ENCODE peak calls at places on chromosomes 13 and 19, in nine cellular contexts. One of them, this sample, is unnamed.

GRCh38 chr13:100707818-100708740 is 33.5 kb upstream of the TMTC4 start:
- DNase-seq in GM12878: no peak
- DNase-seq in stomach: no peak
- DNase-seq in transverse colon: no peak
- DNase-seq in A549: no peak
- DNase-seq in esophagus muscularis mucosa: no peak
- DNase-seq in ovary: no peak
- DNase-seq in sigmoid colon: no peak
- DNase-seq in HepG2: no peak
- DNase-seq in this sample: no peak

GRCh38 chr19:51375504-51376221 is 3.2 kb upstream of the NKG7 start:
- DNase-seq in GM12878: peak
- DNase-seq in stomach: no peak
- DNase-seq in transverse colon: no peak
- DNase-seq in A549: no peak
- DNase-seq in esophagus muscularis mucosa: no peak
- DNase-seq in ovary: no peak
- DNase-seq in sigmoid colon: no peak
- DNase-seq in HepG2: no peak
- DNase-seq in this sample: no peak

GRCh38 chr13:75685239-75685697 is 49.1 kb downstream of the LMO7 start:
- DNase-seq in GM12878: no peak
- DNase-seq in stomach: no peak
- DNase-seq in transverse colon: no peak
- DNase-seq in A549: peak
- DNase-seq in esophagus muscularis mucosa: no peak
- DNase-seq in ovary: no peak
- DNase-seq in sigmoid colon: no peak
- DNase-seq in HepG2: peak
- DNase-seq in this sample: no peak

GRCh38 chr13:46615888-46616531 is 63.0 kb downstream of the LRCH1 start:
- DNase-seq in GM12878: no peak
- DNase-seq in stomach: no peak
- DNase-seq in transverse colon: no peak
- DNase-seq in A549: no peak
- DNase-seq in esophagus muscularis mucosa: no peak
- DNase-seq in ovary: no peak
- DNase-seq in sigmoid colon: no peak
- DNase-seq in HepG2: no peak
- DNase-seq in this sample: no peak

GRCh38 chr13:98918771-98919170 is 59.1 kb downstream of the DOCK9 start:
- DNase-seq in GM12878: no peak
- DNase-seq in stomach: no peak
- DNase-seq in transverse colon: no peak
- DNase-seq in A549: no peak
- DNase-seq in esophagus muscularis mucosa: no peak
- DNase-seq in ovary: no peak
- DNase-seq in sigmoid colon: no peak
- DNase-seq in HepG2: no peak
- DNase-seq in this sample: no peak

GRCh38 chr19:35975608-35976214 is 19.3 kb upstream of the SDHAF1 start:
- DNase-seq in GM12878: no peak
- DNase-seq in stomach: no peak
- DNase-seq in transverse colon: no peak
- DNase-seq in A549: no peak
- DNase-seq in esophagus muscularis mucosa: no peak
- DNase-seq in ovary: no peak
- DNase-seq in sigmoid colon: no peak
- DNase-seq in HepG2: no peak
- DNase-seq in this sample: no peak

GRCh38 chr19:34504273-34504808 is 22.8 kb downstream of the WTIP start:
- DNase-seq in GM12878: no peak
- DNase-seq in stomach: no peak
- DNase-seq in transverse colon: no peak
- DNase-seq in A549: no peak
- DNase-seq in esophagus muscularis mucosa: peak
- DNase-seq in ovary: no peak
- DNase-seq in sigmoid colon: no peak
- DNase-seq in HepG2: no peak
- DNase-seq in this sample: no peak

GRCh38 chr19:16779539-16780163 is 49.5 kb upstream of the SIN3B start:
- DNase-seq in GM12878: no peak
- DNase-seq in stomach: no peak
- DNase-seq in transverse colon: no peak
- DNase-seq in A549: no peak
- DNase-seq in esophagus muscularis mucosa: no peak
- DNase-seq in ovary: no peak
- DNase-seq in sigmoid colon: no peak
- DNase-seq in HepG2: no peak
- DNase-seq in this sample: no peak

GRCh38 chr13:113846639-113847318 is 17.1 kb downstream of the GAS6 start:
- DNase-seq in GM12878: no peak
- DNase-seq in stomach: no peak
- DNase-seq in transverse colon: no peak
- DNase-seq in A549: no peak
- DNase-seq in esophagus muscularis mucosa: no peak
- DNase-seq in ovary: peak
- DNase-seq in sigmoid colon: no peak
- DNase-seq in HepG2: no peak
- DNase-seq in this sample: no peak

GRCh38 chr13:113849546-113849945 is 14.3 kb downstream of the GAS6 start:
- DNase-seq in GM12878: no peak
- DNase-seq in stomach: no peak
- DNase-seq in transverse colon: no peak
- DNase-seq in A549: no peak
- DNase-seq in esophagus muscularis mucosa: no peak
- DNase-seq in ovary: no peak
- DNase-seq in sigmoid colon: no peak
- DNase-seq in HepG2: no peak
- DNase-seq in this sample: no peak

GRCh38 chr13:113849981-113850721 is 13.7 kb downstream of the GAS6 start:
- DNase-seq in GM12878: no peak
- DNase-seq in stomach: no peak
- DNase-seq in transverse colon: no peak
- DNase-seq in A549: no peak
- DNase-seq in esophagus muscularis mucosa: no peak
- DNase-seq in ovary: no peak
- DNase-seq in sigmoid colon: no peak
- DNase-seq in HepG2: no peak
- DNase-seq in this sample: no peak

GRCh38 chr13:113848020-113848419 is 15.9 kb downstream of the GAS6 start:
- DNase-seq in GM12878: no peak
- DNase-seq in stomach: no peak
- DNase-seq in transverse colon: no peak
- DNase-seq in A549: no peak
- DNase-seq in esophagus muscularis mucosa: no peak
- DNase-seq in ovary: no peak
- DNase-seq in sigmoid colon: no peak
- DNase-seq in HepG2: no peak
- DNase-seq in this sample: no peak

GRCh38 chr13:113848431-113849260 is 15.2 kb downstream of the GAS6 start:
- DNase-seq in GM12878: no peak
- DNase-seq in stomach: peak
- DNase-seq in transverse colon: peak
- DNase-seq in A549: no peak
- DNase-seq in esophagus muscularis mucosa: no peak
- DNase-seq in ovary: peak
- DNase-seq in sigmoid colon: no peak
- DNase-seq in HepG2: no peak
- DNase-seq in this sample: no peak
- H3K27ac ChIP-seq in GM12878: no peak
- H3K27ac ChIP-seq in stomach: no peak
- H3K27ac ChIP-seq in transverse colon: peak
- H3K27ac ChIP-seq in A549: peak
- H3K27ac ChIP-seq in esophagus muscularis mucosa: peak
- H3K27ac ChIP-seq in ovary: no peak
- H3K27ac ChIP-seq in sigmoid colon: no peak
- H3K27ac ChIP-seq in HepG2: no peak
- H3K27ac ChIP-seq in this sample: no peak

GRCh38 chr13:30486230-30487074 is 20.7 kb upstream of the HMGB1 start:
- DNase-seq in GM12878: no peak
- DNase-seq in stomach: peak
- DNase-seq in transverse colon: peak
- DNase-seq in A549: no peak
- DNase-seq in esophagus muscularis mucosa: no peak
- DNase-seq in ovary: no peak
- DNase-seq in sigmoid colon: no peak
- DNase-seq in HepG2: no peak
- DNase-seq in this sample: no peak
- H3K4me3 ChIP-seq in GM12878: no peak
- H3K4me3 ChIP-seq in stomach: no peak
- H3K4me3 ChIP-seq in transverse colon: no peak
- H3K4me3 ChIP-seq in A549: no peak
- H3K4me3 ChIP-seq in esophagus muscularis mucosa: no peak
- H3K4me3 ChIP-seq in ovary: no peak
- H3K4me3 ChIP-seq in sigmoid colon: no peak
- H3K4me3 ChIP-seq in HepG2: no peak
- H3K4me3 ChIP-seq in this sample: no peak

GRCh38 chr19:3680939-3681338 is 19.3 kb downstream of the PIP5K1C start:
- DNase-seq in GM12878: no peak
- DNase-seq in stomach: no peak
- DNase-seq in transverse colon: no peak
- DNase-seq in A549: no peak
- DNase-seq in esophagus muscularis mucosa: no peak
- DNase-seq in ovary: no peak
- DNase-seq in sigmoid colon: no peak
- DNase-seq in HepG2: no peak
- DNase-seq in this sample: no peak

GRCh38 chr19:3683866-3684816 is 16.1 kb downstream of the PIP5K1C start:
- DNase-seq in GM12878: no peak
- DNase-seq in stomach: no peak
- DNase-seq in transverse colon: no peak
- DNase-seq in A549: no peak
- DNase-seq in esophagus muscularis mucosa: no peak
- DNase-seq in ovary: no peak
- DNase-seq in sigmoid colon: no peak
- DNase-seq in HepG2: no peak
- DNase-seq in this sample: no peak

GRCh38 chr19:3683405-3683865 is 16.8 kb downstream of the PIP5K1C start:
- DNase-seq in GM12878: no peak
- DNase-seq in stomach: no peak
- DNase-seq in transverse colon: no peak
- DNase-seq in A549: no peak
- DNase-seq in esophagus muscularis mucosa: no peak
- DNase-seq in ovary: peak
- DNase-seq in sigmoid colon: no peak
- DNase-seq in HepG2: no peak
- DNase-seq in this sample: no peak

GRCh38 chr19:3682286-3682685 is 18.0 kb downstream of the PIP5K1C start:
- DNase-seq in GM12878: no peak
- DNase-seq in stomach: no peak
- DNase-seq in transverse colon: no peak
- DNase-seq in A549: no peak
- DNase-seq in esophagus muscularis mucosa: no peak
- DNase-seq in ovary: no peak
- DNase-seq in sigmoid colon: no peak
- DNase-seq in HepG2: no peak
- DNase-seq in this sample: no peak

GRCh38 chr19:3682741-3683404 is 17.4 kb downstream of the PIP5K1C start:
- DNase-seq in GM12878: no peak
- DNase-seq in stomach: no peak
- DNase-seq in transverse colon: no peak
- DNase-seq in A549: no peak
- DNase-seq in esophagus muscularis mucosa: no peak
- DNase-seq in ovary: peak
- DNase-seq in sigmoid colon: no peak
- DNase-seq in HepG2: no peak
- DNase-seq in this sample: no peak
- TF ChIP-seq EP300 in GM12878: no peak
- TF ChIP-seq EP300 in stomach: no peak
- TF ChIP-seq EP300 in transverse colon: no peak
- TF ChIP-seq EP300 in A549: no peak
- TF ChIP-seq EP300 in esophagus muscularis mucosa: no peak
- TF ChIP-seq EP300 in ovary: no peak
- TF ChIP-seq EP300 in sigmoid colon: no peak
- TF ChIP-seq EP300 in HepG2: no peak
- TF ChIP-seq EP300 in this sample: no peak

GRCh38 chr19:1365306-1365963 is 18.3 kb upstream of the NDUFS7 start:
- DNase-seq in GM12878: no peak
- DNase-seq in stomach: no peak
- DNase-seq in transverse colon: no peak
- DNase-seq in A549: no peak
- DNase-seq in esophagus muscularis mucosa: no peak
- DNase-seq in ovary: no peak
- DNase-seq in sigmoid colon: no peak
- DNase-seq in HepG2: no peak
- DNase-seq in this sample: no peak

GRCh38 chr19:1366899-1367870 is 16.5 kb upstream of the NDUFS7 start:
- DNase-seq in GM12878: no peak
- DNase-seq in stomach: no peak
- DNase-seq in transverse colon: no peak
- DNase-seq in A549: no peak
- DNase-seq in esophagus muscularis mucosa: no peak
- DNase-seq in ovary: no peak
- DNase-seq in sigmoid colon: no peak
- DNase-seq in HepG2: no peak
- DNase-seq in this sample: no peak

GRCh38 chr19:1364070-1364719 is 19.5 kb upstream of the NDUFS7 start:
- DNase-seq in GM12878: no peak
- DNase-seq in stomach: no peak
- DNase-seq in transverse colon: no peak
- DNase-seq in A549: no peak
- DNase-seq in esophagus muscularis mucosa: no peak
- DNase-seq in ovary: no peak
- DNase-seq in sigmoid colon: no peak
- DNase-seq in HepG2: no peak
- DNase-seq in this sample: no peak

GRCh38 chr19:1363599-1363998 is 20.1 kb upstream of the NDUFS7 start:
- DNase-seq in GM12878: no peak
- DNase-seq in stomach: no peak
- DNase-seq in transverse colon: no peak
- DNase-seq in A549: no peak
- DNase-seq in esophagus muscularis mucosa: no peak
- DNase-seq in ovary: no peak
- DNase-seq in sigmoid colon: no peak
- DNase-seq in HepG2: no peak
- DNase-seq in this sample: no peak

DNA sequence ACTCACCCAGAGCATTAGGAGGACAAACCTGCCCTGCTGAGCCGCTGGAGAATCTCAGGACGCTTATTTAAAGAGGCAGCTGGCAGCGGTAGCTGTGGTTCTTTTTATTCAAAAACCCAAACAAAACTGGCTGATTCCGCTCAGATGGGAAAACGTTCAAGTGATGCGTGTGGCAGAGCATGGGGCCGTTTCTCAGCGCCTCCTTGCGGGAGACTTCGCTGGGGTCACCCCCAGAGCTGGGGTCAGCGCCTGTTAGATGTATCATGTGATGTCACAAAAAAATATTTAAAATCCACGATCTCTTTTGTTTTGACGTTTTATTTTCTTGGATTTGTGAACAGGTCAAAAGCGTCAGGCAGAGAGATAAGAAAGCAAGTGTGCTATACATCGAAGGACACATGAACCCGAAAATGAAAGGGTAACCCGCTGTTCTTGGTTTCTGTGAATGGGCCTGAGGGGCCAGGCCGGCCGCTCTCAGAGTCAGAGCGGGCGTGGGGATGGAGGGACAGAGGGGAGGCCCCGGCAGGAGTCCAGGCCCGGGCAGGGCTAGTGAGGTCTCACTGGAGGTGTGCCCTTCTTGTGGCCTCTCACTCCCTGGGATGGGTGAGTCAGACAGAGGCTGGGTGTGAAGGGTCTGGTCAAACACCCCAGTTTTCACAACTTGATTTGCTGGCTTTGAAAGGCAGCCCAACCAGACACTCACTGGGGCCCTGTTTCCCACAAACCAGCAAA is 17.6 kb upstream of the NDUFS7 start:
- DNase-seq in GM12878: no peak
- DNase-seq in stomach: no peak
- DNase-seq in transverse colon: no peak
- DNase-seq in A549: no peak
- DNase-seq in esophagus muscularis mucosa: no peak
- DNase-seq in ovary: no peak
- DNase-seq in sigmoid colon: no peak
- DNase-seq in HepG2: no peak
- DNase-seq in this sample: no peak
- H3K27ac ChIP-seq in GM12878: no peak
- H3K27ac ChIP-seq in stomach: no peak
- H3K27ac ChIP-seq in transverse colon: no peak
- H3K27ac ChIP-seq in A549: no peak
- H3K27ac ChIP-seq in esophagus muscularis mucosa: no peak
- H3K27ac ChIP-seq in ovary: no peak
- H3K27ac ChIP-seq in sigmoid colon: no peak
- H3K27ac ChIP-seq in HepG2: no peak
- H3K27ac ChIP-seq in this sample: no peak